ENCODE peak calls at places on chromosomes 6 and 20, in seven cellular contexts. One of them, this sample, is unnamed.

GRCh38 chr6:106084973-106085686 is 1.0 kb upstream of the PRDM1 start:
- DNase-seq in GM04504: no peak
- DNase-seq in fibroblast of the aortic adventitia: no peak
- DNase-seq in GM10248: no peak
- DNase-seq in activated CD4-positive, alpha-beta T cell treated with anti-CD3 and anti-CD28 coated beads, Interleukin-2, amount 50 U/mL, for 48 hours: no peak
- DNase-seq in erythroblast: no peak
- DNase-seq in brain microvascular endothelial cell: no peak
- DNase-seq in this sample: no peak

GRCh38 chr6:80607814-80608391 is 501.4 kb downstream of the BCKDHB start:
- DNase-seq in GM04504: peak; percentile 87
- DNase-seq in brain microvascular endothelial cell: peak; percentile 99
- DNase-seq in activated CD4-positive, alpha-beta T cell treated with anti-CD3 and anti-CD28 coated beads, Interleukin-2, amount 50 U/mL, for 48 hours: no peak
- DNase-seq in fibroblast of the aortic adventitia: peak; percentile 96
- DNase-seq in GM10248: no peak
- DNase-seq in erythroblast: no peak
- DNase-seq in this sample: no peak

GRCh38 chr6:34239240-34239825 is 2.7 kb downstream of the HMGA1 start:
- DNase-seq in brain microvascular endothelial cell: no peak
- DNase-seq in activated CD4-positive, alpha-beta T cell treated with anti-CD3 and anti-CD28 coated beads, Interleukin-2, amount 50 U/mL, for 48 hours: no peak
- DNase-seq in GM04504: no peak
- DNase-seq in erythroblast: peak; percentile 39
- DNase-seq in fibroblast of the aortic adventitia: no peak
- DNase-seq in GM10248: no peak
- DNase-seq in this sample: no peak

GRCh38 chr6:123116370-123116769 is 120.3 kb downstream of the CLVS2 start:
- DNase-seq in brain microvascular endothelial cell: no peak
- DNase-seq in GM04504: no peak
- DNase-seq in activated CD4-positive, alpha-beta T cell treated with anti-CD3 and anti-CD28 coated beads, Interleukin-2, amount 50 U/mL, for 48 hours: no peak
- DNase-seq in fibroblast of the aortic adventitia: no peak
- DNase-seq in erythroblast: no peak
- DNase-seq in GM10248: no peak
- DNase-seq in this sample: no peak

GRCh38 chr20:49706548-49707517 is 6.8 kb downstream of the B4GALT5 start:
- DNase-seq in GM10248: no peak
- DNase-seq in erythroblast: peak; percentile 88
- DNase-seq in GM04504: no peak
- DNase-seq in brain microvascular endothelial cell: no peak
- DNase-seq in activated CD4-positive, alpha-beta T cell treated with anti-CD3 and anti-CD28 coated beads, Interleukin-2, amount 50 U/mL, for 48 hours: no peak
- DNase-seq in fibroblast of the aortic adventitia: no peak
- DNase-seq in this sample: no peak

GRCh38 chr6:18330548-18331066 is 56.5 kb upstream of the RNF144B start:
- DNase-seq in fibroblast of the aortic adventitia: no peak
- DNase-seq in brain microvascular endothelial cell: no peak
- DNase-seq in erythroblast: no peak
- DNase-seq in GM04504: no peak
- DNase-seq in GM10248: no peak
- DNase-seq in activated CD4-positive, alpha-beta T cell treated with anti-CD3 and anti-CD28 coated beads, Interleukin-2, amount 50 U/mL, for 48 hours: no peak
- DNase-seq in this sample: no peak

GRCh38 chr6:29887330-29887818 is 55.0 kb upstream of the HLA-A start:
- DNase-seq in brain microvascular endothelial cell: no peak
- DNase-seq in activated CD4-positive, alpha-beta T cell treated with anti-CD3 and anti-CD28 coated beads, Interleukin-2, amount 50 U/mL, for 48 hours: peak; percentile 36
- DNase-seq in GM10248: peak; percentile 33
- DNase-seq in erythroblast: no peak
- DNase-seq in GM04504: peak; percentile 17
- DNase-seq in fibroblast of the aortic adventitia: peak; percentile 13
- DNase-seq in this sample: peak; percentile 21

GRCh38 chr6:5782783-5783567 is 223.8 kb downstream of the NRN1 start:
- DNase-seq in brain microvascular endothelial cell: no peak
- DNase-seq in GM10248: no peak
- DNase-seq in fibroblast of the aortic adventitia: no peak
- DNase-seq in erythroblast: no peak
- DNase-seq in GM04504: no peak
- DNase-seq in activated CD4-positive, alpha-beta T cell treated with anti-CD3 and anti-CD28 coated beads, Interleukin-2, amount 50 U/mL, for 48 hours: no peak
- DNase-seq in this sample: no peak

GRCh38 chr6:435442-436307 is 44.1 kb downstream of the IRF4 start:
- DNase-seq in brain microvascular endothelial cell: peak; percentile 18
- DNase-seq in activated CD4-positive, alpha-beta T cell treated with anti-CD3 and anti-CD28 coated beads, Interleukin-2, amount 50 U/mL, for 48 hours: no peak
- DNase-seq in GM10248: no peak
- DNase-seq in erythroblast: no peak
- DNase-seq in fibroblast of the aortic adventitia: no peak
- DNase-seq in GM04504: no peak
- DNase-seq in this sample: no peak

GRCh38 chr6:153392156-153392555 is 261.1 kb upstream of the RGS17 start:
- DNase-seq in erythroblast: no peak
- DNase-seq in brain microvascular endothelial cell: no peak
- DNase-seq in GM10248: no peak
- DNase-seq in fibroblast of the aortic adventitia: no peak
- DNase-seq in activated CD4-positive, alpha-beta T cell treated with anti-CD3 and anti-CD28 coated beads, Interleukin-2, amount 50 U/mL, for 48 hours: no peak
- DNase-seq in GM04504: no peak
- DNase-seq in this sample: no peak

GRCh38 chr20:56391596-56392281 is at the start of gene AURKA:
- DNase-seq in brain microvascular endothelial cell: no peak
- DNase-seq in activated CD4-positive, alpha-beta T cell treated with anti-CD3 and anti-CD28 coated beads, Interleukin-2, amount 50 U/mL, for 48 hours: no peak
- DNase-seq in erythroblast: peak; percentile 79
- DNase-seq in GM10248: no peak
- DNase-seq in fibroblast of the aortic adventitia: peak; percentile 8
- DNase-seq in GM04504: no peak
- DNase-seq in this sample: no peak

GRCh38 chr20:51906049-51906448 is 103.7 kb upstream of the SALL4 start:
- DNase-seq in brain microvascular endothelial cell: no peak
- DNase-seq in GM04504: no peak
- DNase-seq in erythroblast: no peak
- DNase-seq in activated CD4-positive, alpha-beta T cell treated with anti-CD3 and anti-CD28 coated beads, Interleukin-2, amount 50 U/mL, for 48 hours: no peak
- DNase-seq in fibroblast of the aortic adventitia: no peak
- DNase-seq in GM10248: no peak
- DNase-seq in this sample: no peak

GRCh38 chr20:45154183-45154582 is 20.5 kb upstream of the PI3 start:
- DNase-seq in brain microvascular endothelial cell: no peak
- DNase-seq in activated CD4-positive, alpha-beta T cell treated with anti-CD3 and anti-CD28 coated beads, Interleukin-2, amount 50 U/mL, for 48 hours: no peak
- DNase-seq in erythroblast: no peak
- DNase-seq in GM10248: no peak
- DNase-seq in GM04504: no peak
- DNase-seq in fibroblast of the aortic adventitia: peak; percentile 13
- DNase-seq in this sample: no peak

GRCh38 chr6:144530118-144530517 is 245.0 kb downstream of the UTRN start:
- DNase-seq in activated CD4-positive, alpha-beta T cell treated with anti-CD3 and anti-CD28 coated beads, Interleukin-2, amount 50 U/mL, for 48 hours: no peak
- DNase-seq in brain microvascular endothelial cell: no peak
- DNase-seq in GM10248: no peak
- DNase-seq in erythroblast: no peak
- DNase-seq in fibroblast of the aortic adventitia: no peak
- DNase-seq in GM04504: no peak
- DNase-seq in this sample: no peak

GRCh38 chr20:22684763-22685443 is 100.5 kb upstream of the FOXA2 start:
- DNase-seq in fibroblast of the aortic adventitia: no peak
- DNase-seq in GM10248: no peak
- DNase-seq in brain microvascular endothelial cell: no peak
- DNase-seq in erythroblast: no peak
- DNase-seq in GM04504: no peak
- DNase-seq in activated CD4-positive, alpha-beta T cell treated with anti-CD3 and anti-CD28 coated beads, Interleukin-2, amount 50 U/mL, for 48 hours: no peak
- DNase-seq in this sample: no peak

GRCh38 chr20:54570561-54570960 is 95.2 kb downstream of the DOK5 start:
- DNase-seq in fibroblast of the aortic adventitia: no peak
- DNase-seq in activated CD4-positive, alpha-beta T cell treated with anti-CD3 and anti-CD28 coated beads, Interleukin-2, amount 50 U/mL, for 48 hours: no peak
- DNase-seq in erythroblast: no peak
- DNase-seq in GM04504: no peak
- DNase-seq in brain microvascular endothelial cell: no peak
- DNase-seq in GM10248: no peak
- DNase-seq in this sample: no peak

GRCh38 chr20:5397418-5397817 is 80.7 kb upstream of the PROKR2 start:
- DNase-seq in GM04504: no peak
- DNase-seq in activated CD4-positive, alpha-beta T cell treated with anti-CD3 and anti-CD28 coated beads, Interleukin-2, amount 50 U/mL, for 48 hours: no peak
- DNase-seq in brain microvascular endothelial cell: no peak
- DNase-seq in erythroblast: no peak
- DNase-seq in fibroblast of the aortic adventitia: no peak
- DNase-seq in GM10248: no peak
- DNase-seq in this sample: no peak

GRCh38 chr6:8182209-8182845 is 80.0 kb upstream of the EEF1E1 start:
- DNase-seq in brain microvascular endothelial cell: no peak
- DNase-seq in GM10248: no peak
- DNase-seq in fibroblast of the aortic adventitia: peak; percentile 21
- DNase-seq in activated CD4-positive, alpha-beta T cell treated with anti-CD3 and anti-CD28 coated beads, Interleukin-2, amount 50 U/mL, for 48 hours: no peak
- DNase-seq in GM04504: no peak
- DNase-seq in erythroblast: no peak
- DNase-seq in this sample: no peak

GRCh38 chr6:116847234-116847633 is 18.4 kb upstream of the GPRC6A start:
- DNase-seq in GM10248: peak; percentile 5
- DNase-seq in erythroblast: peak; percentile 36
- DNase-seq in fibroblast of the aortic adventitia: peak; percentile 54
- DNase-seq in GM04504: peak; percentile 6
- DNase-seq in activated CD4-positive, alpha-beta T cell treated with anti-CD3 and anti-CD28 coated beads, Interleukin-2, amount 50 U/mL, for 48 hours: no peak
- DNase-seq in brain microvascular endothelial cell: no peak
- DNase-seq in this sample: no peak

GRCh38 chr6:87698618-87699017 is 3.4 kb downstream of the AKIRIN2 start:
- DNase-seq in activated CD4-positive, alpha-beta T cell treated with anti-CD3 and anti-CD28 coated beads, Interleukin-2, amount 50 U/mL, for 48 hours: no peak
- DNase-seq in fibroblast of the aortic adventitia: peak; percentile 43
- DNase-seq in GM04504: no peak
- DNase-seq in brain microvascular endothelial cell: no peak
- DNase-seq in GM10248: no peak
- DNase-seq in erythroblast: no peak
- DNase-seq in this sample: no peak

GRCh38 chr6:134111062-134111677 is 58.7 kb upstream of the SLC2A12 start:
- DNase-seq in fibroblast of the aortic adventitia: peak; percentile 76
- DNase-seq in erythroblast: peak; percentile 87
- DNase-seq in activated CD4-positive, alpha-beta T cell treated with anti-CD3 and anti-CD28 coated beads, Interleukin-2, amount 50 U/mL, for 48 hours: peak; percentile 38
- DNase-seq in brain microvascular endothelial cell: peak; percentile 61
- DNase-seq in GM10248: peak; percentile 74
- DNase-seq in GM04504: no peak
- DNase-seq in this sample: peak; percentile 15

GRCh38 chr20:39042279-39043150 is 80.4 kb downstream of the DHX35 start:
- DNase-seq in erythroblast: no peak
- DNase-seq in fibroblast of the aortic adventitia: peak; percentile 57
- DNase-seq in GM10248: no peak
- DNase-seq in brain microvascular endothelial cell: no peak
- DNase-seq in GM04504: peak; percentile 32
- DNase-seq in activated CD4-positive, alpha-beta T cell treated with anti-CD3 and anti-CD28 coated beads, Interleukin-2, amount 50 U/mL, for 48 hours: no peak
- DNase-seq in this sample: no peak

GRCh38 chr20:46484954-46485353 is 28.4 kb downstream of the ZNF334 start:
- DNase-seq in activated CD4-positive, alpha-beta T cell treated with anti-CD3 and anti-CD28 coated beads, Interleukin-2, amount 50 U/mL, for 48 hours: no peak
- DNase-seq in brain microvascular endothelial cell: no peak
- DNase-seq in fibroblast of the aortic adventitia: no peak
- DNase-seq in GM10248: no peak
- DNase-seq in GM04504: no peak
- DNase-seq in erythroblast: no peak
- DNase-seq in this sample: no peak

GRCh38 chr6:44925100-44925739 is 402.9 kb upstream of the RUNX2 start:
- DNase-seq in GM10248: peak; percentile 15
- DNase-seq in GM04504: peak; percentile 16
- DNase-seq in erythroblast: peak; percentile 18
- DNase-seq in activated CD4-positive, alpha-beta T cell treated with anti-CD3 and anti-CD28 coated beads, Interleukin-2, amount 50 U/mL, for 48 hours: no peak
- DNase-seq in fibroblast of the aortic adventitia: peak; percentile 23
- DNase-seq in brain microvascular endothelial cell: peak; percentile 68
- DNase-seq in this sample: no peak

GRCh38 chr6:1190361-1190760 is 121.5 kb upstream of the FOXQ1 start:
- DNase-seq in erythroblast: no peak
- DNase-seq in activated CD4-positive, alpha-beta T cell treated with anti-CD3 and anti-CD28 coated beads, Interleukin-2, amount 50 U/mL, for 48 hours: no peak
- DNase-seq in GM10248: no peak
- DNase-seq in brain microvascular endothelial cell: peak; percentile 72
- DNase-seq in fibroblast of the aortic adventitia: peak; percentile 79
- DNase-seq in GM04504: peak; percentile 87
- DNase-seq in this sample: no peak

GRCh38 chr6:112466378-112467151 is 119.4 kb downstream of the RFPL4B start:
- DNase-seq in GM10248: no peak
- DNase-seq in activated CD4-positive, alpha-beta T cell treated with anti-CD3 and anti-CD28 coated beads, Interleukin-2, amount 50 U/mL, for 48 hours: no peak
- DNase-seq in erythroblast: no peak
- DNase-seq in brain microvascular endothelial cell: peak; percentile 14
- DNase-seq in GM04504: peak; percentile 35
- DNase-seq in fibroblast of the aortic adventitia: peak; percentile 49
- DNase-seq in this sample: no peak

GRCh38 chr6:11428895-11429294 is 108.7 kb upstream of the TMEM170B start:
- DNase-seq in erythroblast: no peak
- DNase-seq in GM10248: no peak
- DNase-seq in GM04504: no peak
- DNase-seq in activated CD4-positive, alpha-beta T cell treated with anti-CD3 and anti-CD28 coated beads, Interleukin-2, amount 50 U/mL, for 48 hours: no peak
- DNase-seq in brain microvascular endothelial cell: peak; percentile 67
- DNase-seq in fibroblast of the aortic adventitia: no peak
- DNase-seq in this sample: no peak